ENCODE peak calls at places on chromosomes 2 and 18, in seven cellular contexts. R is GM23338, F is cardiac muscle cell, G is K562, E is PC-9, H is A673, C is astrocyte. T is an unnamed sample. For H3K36me3, the result is how much of the 10 kb centered on the place peaks cover.

GRCh38 chr18:6781179-6781714 is 51.7 kb downstream of the ARHGAP28 start:
- DNase-seq in R (no peak), F (no peak), G (no peak), E (no peak), H (no peak), C (no peak), T (no peak)

GRCh38 chr18:62505669-62506494 is 16.9 kb upstream of the ZCCHC2 start:
- DNase-seq in R (no peak), F (no peak), G (no peak), E (no peak), H (no peak), C (no peak), T (no peak)

GRCh38 chr2:197208841-197209240 is 101.7 kb downstream of the ANKRD44 start:
- DNase-seq in R (no peak), F (no peak), G (no peak), E (no peak), H (no peak), C (peak), T (no peak)

GRCh38 chr2:105919191-105919811 is 174.6 kb downstream of the NCK2 start:
- DNase-seq in R (no peak), F (no peak), G (no peak), E (peak), H (no peak), C (no peak), T (peak)

GRCh38 chr18:58407263-58407648 is 221.6 kb downstream of the ALPK2 start:
- DNase-seq in R (no peak), F (no peak), G (no peak), E (no peak), H (no peak), C (peak), T (no peak)

GRCh38 chr2:109331864-109332848 is 203.2 kb downstream of the SH3RF3 start:
- DNase-seq in R (peak), F (no peak), G (no peak), E (peak), H (peak), C (peak), T (peak)

GRCh38 chr18:54888933-54889332 is 60.7 kb downstream of the RAB27B start:
- DNase-seq in R (no peak), F (no peak), G (no peak), E (no peak), H (no peak), C (peak), T (no peak)

GRCh38 chr18:23900979-23901378 is 113.6 kb upstream of the TTC39C start:
- DNase-seq in R (peak), F (no peak), G (no peak), E (no peak), H (no peak), C (peak), T (no peak)

GRCh38 chr18:40866013-40866644 is 1088.9 kb upstream of the PIK3C3 start:
- DNase-seq in R (no peak), F (no peak), G (no peak), E (no peak), H (peak), C (peak), T (no peak)

GRCh38 chr2:207334631-207335371 is 169.1 kb upstream of the KLF7 start:
- DNase-seq in R (peak), F (peak), G (no peak), E (peak), H (peak), C (peak), T (peak)

GRCh38 chr2:100682536-100682935 is 119.7 kb downstream of the PDCL3 start:
- DNase-seq in R (no peak), F (no peak), G (no peak), E (no peak), H (no peak), C (no peak), T (no peak)

GRCh38 chr2:233471291-233472035 is 95.1 kb downstream of the USP40 start:
- DNase-seq in R (no peak), F (no peak), G (no peak), E (no peak), H (no peak), C (no peak), T (no peak)

GRCh38 chr2:239721991-239722759 is 303.0 kb downstream of the NDUFA10 start:
- DNase-seq in R (no peak), F (no peak), G (no peak), E (no peak), H (no peak), C (no peak), T (no peak)

GRCh38 chr2:138919336-138919735 is 139.1 kb upstream of the NXPH2 start:
- DNase-seq in R (no peak), F (no peak), G (no peak), E (no peak), H (no peak), C (no peak), T (no peak)

GRCh38 chr18:34322365-34323289 is 97.9 kb upstream of the NOL4 start:
- DNase-seq in R (peak), F (peak), G (no peak), E (peak), H (peak), C (peak), T (peak)

GRCh38 chr18:62760403-62760734 is 45.0 kb downstream of the PHLPP1 start:
- DNase-seq in R (peak), F (no peak), G (no peak), E (no peak), H (no peak), C (peak), T (no peak)

GRCh38 chr18:48136051-48136543 is 205.6 kb upstream of the SMAD2 start:
- DNase-seq in R (peak), F (peak), G (no peak), E (no peak), H (no peak), C (no peak), T (no peak)

GRCh38 chr2:223537100-223537499 is 65.1 kb downstream of the SCG2 start:
- DNase-seq in R (no peak), F (no peak), G (no peak), E (no peak), H (no peak), C (peak), T (no peak)

GRCh38 chr2:100013892-100014677 is 128.3 kb downstream of the AFF3 start:
- DNase-seq in R (peak), F (peak), G (no peak), E (peak), H (no peak), C (peak), T (peak)

GRCh38 chr2:174673876-174674275 is 76.3 kb upstream of the WIPF1 start:
- DNase-seq in R (no peak), F (no peak), G (no peak), E (no peak), H (no peak), C (peak), T (no peak)

GRCh38 chr2:64404743-64405142 is 49.2 kb upstream of the LGALSL start:
- DNase-seq in R (peak), F (no peak), G (peak), E (no peak), H (no peak), C (no peak), T (no peak)

GRCh38 chr2:9556121-9556869 is 665 bp upstream of the ADAM17 start:
- DNase-seq in R (no peak), F (no peak), G (no peak), E (no peak), H (peak), C (no peak), T (no peak)

GRCh38 chr2:120434487-120434886 is 88.6 kb downstream of the INHBB start:
- DNase-seq in R (no peak), F (no peak), G (no peak), E (no peak), H (no peak), C (no peak), T (no peak)

GRCh38 chr2:239230318-239231052 is 170.3 kb downstream of the HDAC4 start:
- DNase-seq in R (no peak), F (no peak), G (no peak), E (no peak), H (peak), C (no peak), T (no peak)

GRCh38 chr2:120856421-120856862 is 120.8 kb downstream of the GLI2 start:
- DNase-seq in R (peak), F (peak), G (peak), E (peak), H (no peak), C (peak), T (no peak)

GRCh38 chr2:10911291-10912075 is at the start of gene KCNF1:
- DNase-seq in R (peak), F (peak), G (no peak), E (peak), H (peak), C (peak), T (no peak)

GRCh38 chr2:8039732-8040131 is 642.1 kb upstream of the ID2 start:
- DNase-seq in R (no peak), F (no peak), G (no peak), E (no peak), H (no peak), C (no peak), T (no peak)

GRCh38 chr2:105866439-105867170 is 121.9 kb downstream of the NCK2 start:
- DNase-seq in R (no peak), F (no peak), G (no peak), E (no peak), H (no peak), C (peak), T (peak)

GRCh38 chr2:152518656-152519580 is 183.9 kb downstream of the FMNL2 start:
- DNase-seq in R (no peak), F (no peak), G (no peak), E (no peak), H (no peak), C (no peak), T (no peak)

GRCh38 chr2:153871231-153872221 is at the start of gene GALNT13:
- DNase-seq in R (peak), F (peak), G (no peak), E (peak), H (no peak), C (peak), T (peak)

DNA sequence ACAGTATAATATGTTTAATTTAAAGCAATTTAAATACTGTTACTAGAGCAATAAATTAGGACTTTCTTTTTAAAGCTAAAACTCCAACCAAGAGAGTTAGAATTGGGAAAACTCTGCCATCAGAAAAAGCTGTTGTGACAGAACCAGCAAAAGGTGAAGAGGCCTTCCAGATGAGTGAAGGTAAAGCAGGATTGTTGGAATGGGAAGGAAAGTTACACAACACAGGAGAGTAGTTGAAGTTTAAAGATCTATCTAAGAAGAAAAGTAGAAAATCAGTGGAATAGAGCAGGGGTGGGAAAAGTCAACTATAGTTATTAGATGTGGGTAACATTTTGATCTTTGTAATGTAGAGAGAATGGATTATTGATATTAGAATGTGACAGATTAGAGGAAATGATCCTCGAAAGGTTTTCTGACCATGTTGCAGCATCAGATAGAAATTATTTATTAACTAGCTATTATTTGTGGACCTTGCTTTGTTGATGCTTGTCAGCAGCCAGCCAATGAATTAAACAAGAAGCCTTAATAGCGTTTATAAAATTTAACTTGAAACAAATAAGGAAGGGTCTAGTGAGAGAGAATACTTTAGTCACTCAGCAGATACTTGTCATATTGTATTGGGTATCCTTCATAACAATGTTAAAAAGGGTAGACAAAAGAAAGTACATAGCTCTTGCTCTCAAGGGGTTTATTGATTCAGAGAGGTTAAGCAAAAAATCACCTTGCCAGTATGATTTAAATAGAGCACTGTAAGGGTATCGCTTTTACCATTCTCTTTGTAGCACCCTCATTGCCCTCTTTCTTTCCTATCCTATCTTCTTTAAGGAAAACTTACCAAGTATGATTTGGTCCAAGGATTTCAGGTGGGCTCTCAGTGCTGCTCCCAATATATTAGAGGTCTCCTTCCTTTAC is 24.6 kb upstream of the DYSF start:
- DNase-seq in R (no peak), F (no peak), G (no peak), E (no peak), H (no peak), C (no peak), T (no peak)
- H3K36me3 ChIP-seq in R (half or more), F (half or more), G (half or more), E (half or more), H (half or more), C (under half), T (under half)

DNA sequence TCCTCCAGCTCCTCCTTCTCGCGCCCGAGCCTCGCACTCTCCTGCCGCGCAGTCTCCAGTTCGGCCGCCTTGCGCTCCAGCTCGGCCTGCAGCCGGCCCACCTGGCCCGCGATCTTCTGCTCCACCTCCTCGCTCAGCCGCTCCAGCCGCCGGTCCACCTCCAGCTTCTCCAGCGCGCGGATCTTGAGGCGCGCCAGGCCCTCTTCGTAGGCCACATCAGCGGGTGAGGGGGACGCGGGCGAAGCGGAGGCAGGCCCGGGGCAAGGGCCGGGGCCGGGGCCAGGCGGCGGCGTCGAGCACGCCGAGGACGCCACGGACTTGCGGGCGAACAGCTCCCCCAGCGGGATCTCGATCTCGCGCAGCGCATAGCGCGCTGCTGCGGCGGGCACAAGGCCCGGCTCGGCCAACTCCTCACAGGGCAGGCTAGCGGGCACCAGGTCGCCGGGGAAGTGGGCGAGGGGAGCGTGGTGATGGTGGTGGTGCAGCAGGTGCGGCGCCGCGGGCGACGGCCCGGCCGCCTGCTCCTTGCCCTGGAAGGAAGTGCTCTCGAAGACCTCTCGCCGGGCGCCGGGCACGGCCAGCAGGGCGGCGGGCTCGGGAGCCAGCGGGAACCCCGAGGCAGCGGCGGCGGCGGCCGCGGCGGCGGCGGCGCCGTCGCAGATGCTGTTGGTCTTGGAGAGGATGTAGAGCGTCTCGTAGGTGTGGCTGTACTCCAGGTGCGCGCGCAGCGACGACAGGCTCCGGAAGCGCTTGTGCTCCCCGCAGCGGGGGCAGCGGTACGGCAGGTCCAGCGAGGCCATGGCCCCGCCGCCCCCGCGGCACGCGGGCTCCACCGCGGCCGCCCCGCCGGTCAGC is 15.2 kb downstream of the FBXO41 start:
- DNase-seq in R (peak), F (peak), G (no peak), E (peak), H (no peak), C (no peak), T (no peak)
- H3K4me3 ChIP-seq in R (peak), F (peak), G (no peak), E (peak), H (no peak), C (no peak), T (peak)

DNA sequence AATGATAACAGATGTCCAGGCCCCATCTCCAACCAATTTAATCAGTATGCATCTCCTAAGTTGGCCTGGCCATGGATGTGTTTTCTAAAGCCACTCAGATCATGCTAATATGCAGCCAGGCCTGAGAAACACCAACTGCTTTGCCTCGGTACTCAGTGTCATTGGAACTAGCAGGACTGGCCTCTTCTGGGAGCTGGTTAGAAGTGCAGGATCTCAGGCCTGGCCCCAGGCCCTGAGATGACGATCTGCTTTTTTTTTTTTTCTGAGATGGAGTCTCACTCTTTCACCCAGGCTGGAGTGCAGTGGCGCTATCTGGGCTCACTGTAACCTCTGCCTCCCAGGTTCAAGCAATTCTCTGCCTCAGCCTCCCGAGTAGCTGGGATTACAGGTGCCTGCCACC is 69.1 kb downstream of the IRS1 start:
- DNase-seq in R (peak), F (peak), G (no peak), E (no peak), H (no peak), C (no peak), T (no peak)
- TF ChIP-seq CTCF in R (peak), F (no peak), G (no peak), E (no peak), H (no peak), C (no peak), T (no peak)

DNA sequence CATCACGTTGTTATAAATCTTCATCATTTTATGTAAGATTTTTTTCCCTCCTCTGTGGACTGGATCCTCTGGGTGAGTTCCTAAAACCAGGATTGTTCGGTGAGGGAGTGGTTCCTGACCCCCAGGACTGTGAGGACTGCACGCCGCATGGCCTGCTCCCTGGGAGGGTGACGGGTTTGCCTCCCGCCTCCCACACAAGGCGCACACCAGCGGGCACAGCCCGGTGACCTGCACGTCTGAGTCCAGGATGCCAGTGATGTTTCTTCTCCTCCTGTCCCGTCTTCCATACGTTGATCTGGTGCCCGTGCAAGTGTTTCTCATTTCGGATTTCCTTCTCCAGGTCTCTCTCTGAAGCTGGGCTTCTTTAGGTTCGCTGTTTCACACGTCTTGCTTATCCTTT is 27.1 kb downstream of the CTDP1 start:
- DNase-seq in R (no peak), F (no peak), G (no peak), E (no peak), H (no peak), C (no peak), T (no peak)
- H3K36me3 ChIP-seq in R (under half), F (under half), G (under half), E (under half), H (under half), C (under half), T (under half)

DNA sequence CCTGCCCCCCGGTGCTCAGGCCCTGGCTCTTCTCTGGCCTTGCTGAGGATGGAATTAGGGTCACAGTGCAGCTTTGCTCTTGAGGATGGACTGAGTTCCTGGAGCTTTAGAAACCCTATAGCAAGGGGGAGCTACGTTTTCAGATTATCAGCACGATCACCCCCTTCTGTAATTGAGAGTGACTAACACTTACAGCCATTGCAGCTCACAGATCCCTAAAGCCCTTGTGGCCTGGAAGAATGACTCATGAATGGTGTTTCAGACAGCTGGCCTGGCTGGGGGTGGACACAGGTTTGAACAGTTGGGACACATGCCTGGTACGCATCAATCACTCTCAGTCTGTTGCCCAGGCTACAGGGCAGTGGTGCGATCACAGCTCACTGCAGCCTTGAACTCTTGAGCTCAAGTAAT is 79.7 kb upstream of the IGFBP5 start:
- DNase-seq in R (no peak), F (peak), G (peak), E (peak), H (no peak), C (peak), T (peak)
- H3K4me3 ChIP-seq in R (no peak), F (no peak), G (no peak), E (no peak), H (no peak), C (peak), T (no peak)